ENCODE peak calls at places on chromosomes 3 and 15, in five cellular contexts. F is PC-9, D is neural progenitor cell, O is MM.1S, Y is GM23338. H is an unnamed sample.

GRCh38 chr3:179528786-179529185 is 33.9 kb upstream of the ACTL6A start:
- DNase-seq in F (no peak), D (no peak), O (no peak), Y (no peak), H (no peak)

GRCh38 chr3:148223266-148223665 is 474.4 kb upstream of the AGTR1 start:
- DNase-seq in F (no peak), D (no peak), O (no peak), Y (no peak), H (no peak)

GRCh38 chr15:60326343-60326742 is 71.4 kb downstream of the ANXA2 start:
- DNase-seq in F (no peak), D (no peak), O (no peak), Y (no peak), H (no peak)

GRCh38 chr3:138093721-138094120 is 21.7 kb downstream of the DZIP1L start:
- DNase-seq in F (no peak), D (no peak), O (no peak), Y (no peak), H (no peak)

GRCh38 chr15:52709172-52709979 is 30.2 kb upstream of the ATOSA start:
- DNase-seq in F (peak; percentile 39), D (peak; percentile 89), O (peak; percentile 94), Y (peak; percentile 94), H (peak; percentile 80)

GRCh38 chr3:141795311-141795710 is 32.1 kb downstream of the GRK7 start:
- DNase-seq in F (no peak), D (no peak), O (no peak), Y (no peak), H (no peak)

GRCh38 chr3:139319428-139320402 is 24.1 kb upstream of the MRPS22 start:
- DNase-seq in F (no peak), D (peak; percentile 63), O (no peak), Y (peak; percentile 93), H (no peak)

GRCh38 chr15:45451265-45451664 is 71.3 kb downstream of the SLC30A4 start:
- DNase-seq in F (no peak), D (no peak), O (no peak), Y (no peak), H (no peak)

GRCh38 chr15:58336161-58336560 is 95.6 kb upstream of the LIPC start:
- DNase-seq in F (no peak), D (no peak), O (no peak), Y (no peak), H (no peak)

GRCh38 chr3:106957021-106957420 is 420.2 kb upstream of the CCDC54 start:
- DNase-seq in F (no peak), D (no peak), O (no peak), Y (no peak), H (no peak)

GRCh38 chr3:84440306-84440705 is 518.5 kb upstream of the CADM2 start:
- DNase-seq in F (no peak), D (peak; percentile 73), O (no peak), Y (no peak), H (no peak)

GRCh38 chr3:178174201-178174880 is 361.9 kb upstream of the KCNMB2 start:
- DNase-seq in F (no peak), D (no peak), O (no peak), Y (no peak), H (no peak)

GRCh38 chr3:178169421-178169820 is 366.8 kb upstream of the KCNMB2 start:
- DNase-seq in F (no peak), D (no peak), O (no peak), Y (no peak), H (no peak)

GRCh38 chr3:178170698-178171535 is 365.3 kb upstream of the KCNMB2 start:
- DNase-seq in F (peak; percentile 22), D (no peak), O (no peak), Y (no peak), H (no peak)
- H3K4me2 ChIP-seq in F (peak overlapping the region; percentile 34), D (no peak overlapping the region), O (no peak overlapping the region), Y (no peak overlapping the region), H (no peak overlapping the region)

GRCh38 chr3:42267878-42268277 is 1.9 kb upstream of the CCK start:
- DNase-seq in F (no peak), D (no peak), O (no peak), Y (no peak), H (no peak)

GRCh38 chr3:42264399-42265058 is 1.5 kb downstream of the CCK start:
- DNase-seq in F (no peak), D (no peak), O (no peak), Y (peak; percentile 82), H (no peak)

GRCh38 chr3:42266085-42266484 is at the start of gene CCK:
- DNase-seq in F (no peak), D (no peak), O (no peak), Y (no peak), H (no peak)

GRCh38 chr3:42263354-42264346 is 2.3 kb downstream of the CCK start:
- DNase-seq in F (peak; percentile 35), D (peak; percentile 56), O (no peak), Y (peak; percentile 85), H (peak; percentile 10)

GRCh38 chr3:42265059-42265991 is 660 bp downstream of the CCK start:
- DNase-seq in F (no peak), D (no peak), O (no peak), Y (peak; percentile 20), H (no peak)
- TF ChIP-seq EZH2 in F (no peak), D (no peak), O (no peak), Y (no peak), H (no peak)

GRCh38 chr15:31357148-31357547 is 30.5 kb downstream of the KLF13 start:
- DNase-seq in F (no peak), D (no peak), O (peak; percentile 44), Y (no peak), H (no peak)

GRCh38 chr15:31360158-31360561 is 33.5 kb downstream of the KLF13 start:
- DNase-seq in F (no peak), D (no peak), O (peak; percentile 19), Y (no peak), H (no peak)

GRCh38 chr15:31358957-31359721 is 32.5 kb downstream of the KLF13 start:
- DNase-seq in F (no peak), D (no peak), O (no peak), Y (no peak), H (no peak)

GRCh38 chr15:31359722-31360111 is 33.1 kb downstream of the KLF13 start:
- DNase-seq in F (no peak), D (no peak), O (peak; percentile 20), Y (no peak), H (no peak)

GRCh38 chr15:31358163-31358562 is 31.5 kb downstream of the KLF13 start:
- DNase-seq in F (no peak), D (no peak), O (no peak), Y (no peak), H (no peak)
- H3K4me2 ChIP-seq in F (no peak overlapping the region), D (no peak overlapping the region), O (peak overlapping the region; percentile 48), Y (no peak overlapping the region), H (no peak overlapping the region)

DNA sequence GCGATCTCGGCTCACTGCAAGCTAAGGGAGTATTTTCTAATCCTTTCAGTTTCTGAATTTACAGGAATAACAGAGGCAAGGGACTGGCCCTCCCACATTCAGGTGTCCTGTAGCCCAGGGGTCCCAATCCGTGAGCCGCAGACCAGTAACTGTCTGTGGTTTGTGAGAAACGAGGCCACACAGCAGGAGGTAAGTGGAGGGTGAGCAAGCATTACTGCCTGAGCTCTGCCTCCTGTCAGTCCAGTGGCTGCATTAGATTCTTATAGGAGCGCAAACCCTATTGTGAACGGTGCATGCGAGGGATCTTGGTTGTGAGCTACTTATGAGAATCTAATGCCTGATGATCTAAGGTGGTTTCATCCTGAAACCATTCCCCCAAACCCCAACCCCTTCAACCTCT is 5.0 kb upstream of the IL17RC start:
- DNase-seq in F (no peak), D (no peak), O (no peak), Y (no peak), H (no peak)
- TF ChIP-seq EZH2 in F (no peak), D (no peak), O (no peak), Y (no peak), H (no peak)

H was measured in hepatocyte.